ENCODE peak calls at places on chromosomes 12 and 14, in seven cellular contexts. One of them, this sample, is unnamed.

GRCh38 chr12:11513288-11513687 is 117.9 kb upstream of the PRB2 start:
- DNase-seq in psoas muscle: no peak
- DNase-seq in K562: peak; percentile 7
- DNase-seq in aorta: no peak
- DNase-seq in mesenchymal stem cell: no peak
- DNase-seq in left ventricle myocardium inferior: no peak
- DNase-seq in neural progenitor cell: no peak
- DNase-seq in this sample: no peak

GRCh38 chr12:96140110-96140509 is 54.1 kb upstream of the ELK3 start:
- DNase-seq in mesenchymal stem cell: peak; percentile 64
- DNase-seq in psoas muscle: no peak
- DNase-seq in left ventricle myocardium inferior: no peak
- DNase-seq in aorta: no peak
- DNase-seq in K562: no peak
- DNase-seq in neural progenitor cell: no peak
- DNase-seq in this sample: peak; percentile 46

GRCh38 chr14:59465570-59466150 is 480 bp upstream of the GPR135 start:
- DNase-seq in neural progenitor cell: no peak
- DNase-seq in left ventricle myocardium inferior: no peak
- DNase-seq in aorta: no peak
- DNase-seq in psoas muscle: no peak
- DNase-seq in K562: no peak
- DNase-seq in mesenchymal stem cell: no peak
- DNase-seq in this sample: no peak

GRCh38 chr12:107760207-107760816 is 625 bp downstream of the PRDM4 start:
- DNase-seq in neural progenitor cell: peak; percentile 50
- DNase-seq in psoas muscle: peak; percentile 31
- DNase-seq in aorta: peak; percentile 55
- DNase-seq in K562: peak; percentile 38
- DNase-seq in mesenchymal stem cell: peak; percentile 41
- DNase-seq in left ventricle myocardium inferior: no peak
- DNase-seq in this sample: peak; percentile 48

GRCh38 chr12:69415471-69416275 is 54.5 kb upstream of the FRS2 start:
- DNase-seq in aorta: peak; percentile 45
- DNase-seq in neural progenitor cell: peak; percentile 69
- DNase-seq in mesenchymal stem cell: peak; percentile 78
- DNase-seq in K562: peak; percentile 43
- DNase-seq in left ventricle myocardium inferior: peak; percentile 25
- DNase-seq in psoas muscle: peak; percentile 34
- DNase-seq in this sample: peak; percentile 81

GRCh38 chr14:95698287-95698686 is 12.1 kb downstream of the TCL1B start:
- DNase-seq in K562: no peak
- DNase-seq in mesenchymal stem cell: no peak
- DNase-seq in aorta: no peak
- DNase-seq in psoas muscle: no peak
- DNase-seq in neural progenitor cell: no peak
- DNase-seq in left ventricle myocardium inferior: no peak
- DNase-seq in this sample: no peak

GRCh38 chr12:82705774-82706173 is 19.1 kb downstream of the TMTC2 start:
- DNase-seq in aorta: no peak
- DNase-seq in psoas muscle: no peak
- DNase-seq in mesenchymal stem cell: no peak
- DNase-seq in K562: no peak
- DNase-seq in left ventricle myocardium inferior: no peak
- DNase-seq in neural progenitor cell: no peak
- DNase-seq in this sample: no peak

GRCh38 chr14:103503296-103503695 is 19.3 kb downstream of the CKB start:
- DNase-seq in mesenchymal stem cell: no peak
- DNase-seq in neural progenitor cell: no peak
- DNase-seq in left ventricle myocardium inferior: no peak
- DNase-seq in aorta: no peak
- DNase-seq in K562: no peak
- DNase-seq in psoas muscle: no peak
- DNase-seq in this sample: no peak

GRCh38 chr14:71321556-71322315 is 414.5 kb downstream of the PCNX1 start:
- DNase-seq in psoas muscle: no peak
- DNase-seq in mesenchymal stem cell: peak; percentile 54
- DNase-seq in neural progenitor cell: peak; percentile 69
- DNase-seq in left ventricle myocardium inferior: no peak
- DNase-seq in aorta: no peak
- DNase-seq in K562: no peak
- DNase-seq in this sample: peak; percentile 44

GRCh38 chr12:108313609-108314331 is 25.3 kb downstream of the CMKLR1 start:
- DNase-seq in aorta: peak; percentile 78
- DNase-seq in mesenchymal stem cell: no peak
- DNase-seq in psoas muscle: peak; percentile 35
- DNase-seq in K562: peak; percentile 56
- DNase-seq in left ventricle myocardium inferior: no peak
- DNase-seq in neural progenitor cell: no peak
- DNase-seq in this sample: no peak

DNA sequence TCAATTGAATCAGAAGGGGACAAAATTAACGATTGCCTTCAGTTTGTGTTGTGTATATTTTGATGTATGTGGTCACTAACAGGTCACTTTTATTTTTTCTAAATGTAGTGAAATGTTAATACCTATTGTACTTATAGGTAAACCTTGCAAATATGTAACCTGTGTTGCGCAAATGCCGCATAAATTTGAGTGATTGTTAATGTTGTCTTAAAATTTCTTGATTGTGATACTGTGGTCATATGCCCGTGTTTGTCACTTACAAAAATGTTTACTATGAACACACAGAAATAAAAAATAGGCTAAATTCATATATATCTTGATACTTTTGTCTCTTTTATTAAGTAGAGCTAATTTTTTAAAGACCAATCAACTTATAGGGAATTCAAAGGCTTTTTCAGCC is 2.8 kb downstream of the FOXG1 start:
- DNase-seq in left ventricle myocardium inferior: no peak
- DNase-seq in K562: no peak
- DNase-seq in neural progenitor cell: no peak
- DNase-seq in aorta: no peak
- DNase-seq in mesenchymal stem cell: no peak
- DNase-seq in psoas muscle: no peak
- DNase-seq in this sample: no peak
- H3K27me3 ChIP-seq in left ventricle myocardium inferior: peaks cover 96% of the 10 kb centered on the region
- H3K27me3 ChIP-seq in K562: no peaks in the 10 kb centered on the region
- H3K27me3 ChIP-seq in neural progenitor cell: peaks cover 100% of the 10 kb centered on the region
- H3K27me3 ChIP-seq in aorta: peaks cover 3% of the 10 kb centered on the region
- H3K27me3 ChIP-seq in mesenchymal stem cell: peaks cover 87% of the 10 kb centered on the region
- H3K27me3 ChIP-seq in psoas muscle: peaks cover 12% of the 10 kb centered on the region
- H3K27me3 ChIP-seq in this sample: peaks cover 100% of the 10 kb centered on the region

DNA sequence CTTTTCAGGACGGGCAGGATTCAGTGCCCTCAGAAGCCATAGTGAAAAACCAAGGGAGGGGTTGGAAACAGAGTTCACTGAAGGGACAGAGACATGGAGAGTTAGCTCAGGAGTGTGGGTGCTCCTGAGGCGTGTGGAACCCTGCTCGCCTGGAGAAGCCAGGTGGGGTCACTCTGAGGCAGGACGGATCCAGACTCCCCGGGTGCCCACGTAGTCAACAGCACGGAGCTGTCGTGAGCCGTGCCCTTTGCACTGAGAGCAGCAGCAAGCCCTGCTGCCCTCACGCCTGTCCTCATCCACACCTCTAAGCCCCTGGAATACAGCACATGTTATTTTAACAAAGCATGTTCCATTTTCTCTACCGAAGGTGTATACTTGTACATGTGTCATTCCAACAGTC is 114.7 kb downstream of the FBXL14 start:
- DNase-seq in left ventricle myocardium inferior: no peak
- DNase-seq in neural progenitor cell: no peak
- DNase-seq in K562: no peak
- DNase-seq in aorta: no peak
- DNase-seq in psoas muscle: no peak
- DNase-seq in mesenchymal stem cell: no peak
- DNase-seq in this sample: no peak
- H3K4me1 ChIP-seq in left ventricle myocardium inferior: peaks cover 16% of the 10 kb centered on the region
- H3K4me1 ChIP-seq in neural progenitor cell: peaks cover 24% of the 10 kb centered on the region
- H3K4me1 ChIP-seq in K562: no peaks in the 10 kb centered on the region
- H3K4me1 ChIP-seq in aorta: no peaks in the 10 kb centered on the region
- H3K4me1 ChIP-seq in psoas muscle: peaks cover 9% of the 10 kb centered on the region
- H3K4me1 ChIP-seq in mesenchymal stem cell: peaks cover 3% of the 10 kb centered on the region
- H3K4me1 ChIP-seq in this sample: peaks cover 23% of the 10 kb centered on the region

DNA sequence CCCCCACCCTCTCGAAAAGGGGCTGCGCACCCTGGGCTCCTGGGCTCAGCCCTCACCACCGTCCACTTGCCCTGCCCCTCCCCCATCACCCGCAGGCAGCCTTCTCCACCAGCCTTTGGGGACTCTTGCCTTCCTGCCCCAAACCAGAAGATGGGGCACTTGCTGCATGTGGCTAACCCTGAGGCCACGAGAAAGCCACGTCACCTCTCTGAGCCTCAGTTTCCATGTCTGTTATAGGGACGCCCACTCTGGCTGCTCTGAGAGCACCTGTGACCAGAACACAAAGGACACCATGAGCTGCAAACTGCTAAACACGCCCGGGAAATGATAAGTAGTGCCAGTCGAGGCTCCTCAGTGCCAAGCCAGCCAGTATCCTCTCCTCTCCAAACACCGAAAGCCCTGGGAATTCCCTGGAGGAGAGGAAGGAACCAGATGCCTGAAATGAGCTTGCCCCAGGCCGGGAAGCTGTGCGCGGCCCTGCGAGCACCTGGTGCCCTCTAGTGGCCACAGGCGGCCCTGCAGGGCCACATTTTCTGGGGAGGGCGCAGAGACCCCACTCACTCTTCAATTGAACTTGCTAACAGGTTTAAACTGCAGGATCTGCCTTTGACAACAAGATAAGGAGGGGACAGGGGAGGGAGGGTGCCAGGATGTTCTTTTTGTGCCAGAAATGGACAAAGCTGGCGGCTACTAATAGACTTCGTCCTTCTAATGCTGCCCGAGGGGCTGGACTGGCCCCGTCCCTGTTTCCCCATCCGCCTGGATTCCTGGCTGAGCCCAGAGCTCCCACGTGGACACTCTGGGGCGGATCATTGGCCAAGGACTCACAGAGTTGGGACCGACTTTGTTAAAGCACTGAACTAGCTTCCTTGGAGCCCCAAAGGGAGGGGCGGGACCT is 10.2 kb upstream of the SERPINA9 start:
- DNase-seq in aorta: peak; percentile 53
- DNase-seq in left ventricle myocardium inferior: peak; percentile 27
- DNase-seq in neural progenitor cell: peak; percentile 88
- DNase-seq in mesenchymal stem cell: no peak
- DNase-seq in K562: peak; percentile 55
- DNase-seq in psoas muscle: peak; percentile 47
- DNase-seq in this sample: peak; percentile 67
- H3K4me3 ChIP-seq in aorta: no peak overlapping the region
- H3K4me3 ChIP-seq in left ventricle myocardium inferior: no peak overlapping the region
- H3K4me3 ChIP-seq in neural progenitor cell: peak overlapping the region; percentile 48
- H3K4me3 ChIP-seq in mesenchymal stem cell: no peak overlapping the region
- H3K4me3 ChIP-seq in K562: no peak overlapping the region
- H3K4me3 ChIP-seq in psoas muscle: no peak overlapping the region
- H3K4me3 ChIP-seq in this sample: peak overlapping the region; percentile 10

DNA sequence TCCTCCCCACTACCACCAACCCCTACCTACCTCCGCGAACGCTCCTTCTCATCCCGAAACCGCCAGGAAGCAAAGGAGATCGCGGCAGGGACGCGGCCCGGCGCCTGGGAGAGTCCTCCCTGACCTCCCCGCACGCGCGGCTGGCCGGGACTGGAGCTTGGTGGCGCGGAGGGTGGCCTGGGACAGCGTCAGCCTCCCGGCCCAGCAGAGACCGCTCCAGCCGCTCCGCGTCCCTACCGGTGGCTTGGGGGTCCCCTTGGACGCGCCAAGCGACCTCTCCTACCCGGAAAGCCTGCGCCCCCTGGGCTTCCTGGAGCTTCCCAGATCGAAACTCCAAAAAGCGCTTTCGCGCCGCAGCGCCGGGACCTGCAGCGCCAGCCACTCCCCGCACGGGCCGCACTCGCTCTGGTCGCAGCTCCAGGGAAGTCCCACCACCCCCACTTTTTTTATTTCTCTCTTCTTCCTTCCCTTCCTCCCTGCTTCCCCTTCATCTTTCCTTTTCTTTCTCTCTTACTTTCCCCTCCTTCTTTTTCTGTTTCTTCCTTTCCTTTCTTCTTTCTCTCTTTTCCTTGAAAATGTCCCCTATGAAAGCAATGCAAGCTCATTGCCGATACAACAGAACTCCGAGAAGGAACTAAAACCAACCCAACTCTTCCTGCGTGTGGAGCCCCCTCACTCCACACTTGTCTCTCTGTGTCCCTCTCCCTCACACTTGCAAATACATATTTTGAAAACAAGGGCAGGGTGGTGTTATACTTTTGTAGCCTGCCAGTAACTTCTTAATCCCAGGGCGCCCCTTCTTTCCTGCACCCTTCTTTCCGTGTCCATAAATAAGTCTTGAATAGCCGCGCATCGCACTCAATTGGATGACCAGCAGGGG is 3.8 kb downstream of the DIO3 start:
- DNase-seq in mesenchymal stem cell: no peak
- DNase-seq in psoas muscle: peak; percentile 9
- DNase-seq in left ventricle myocardium inferior: no peak
- DNase-seq in neural progenitor cell: peak; percentile 74
- DNase-seq in aorta: peak; percentile 4
- DNase-seq in K562: no peak
- DNase-seq in this sample: peak; percentile 24
- H3K27me3 ChIP-seq in mesenchymal stem cell: peaks cover 88% of the 10 kb centered on the region
- H3K27me3 ChIP-seq in psoas muscle: no peaks in the 10 kb centered on the region
- H3K27me3 ChIP-seq in left ventricle myocardium inferior: peaks cover 93% of the 10 kb centered on the region
- H3K27me3 ChIP-seq in neural progenitor cell: peaks cover 96% of the 10 kb centered on the region
- H3K27me3 ChIP-seq in aorta: no peaks in the 10 kb centered on the region
- H3K27me3 ChIP-seq in K562: peaks cover 7% of the 10 kb centered on the region
- H3K27me3 ChIP-seq in this sample: peaks cover 99% of the 10 kb centered on the region

DNA sequence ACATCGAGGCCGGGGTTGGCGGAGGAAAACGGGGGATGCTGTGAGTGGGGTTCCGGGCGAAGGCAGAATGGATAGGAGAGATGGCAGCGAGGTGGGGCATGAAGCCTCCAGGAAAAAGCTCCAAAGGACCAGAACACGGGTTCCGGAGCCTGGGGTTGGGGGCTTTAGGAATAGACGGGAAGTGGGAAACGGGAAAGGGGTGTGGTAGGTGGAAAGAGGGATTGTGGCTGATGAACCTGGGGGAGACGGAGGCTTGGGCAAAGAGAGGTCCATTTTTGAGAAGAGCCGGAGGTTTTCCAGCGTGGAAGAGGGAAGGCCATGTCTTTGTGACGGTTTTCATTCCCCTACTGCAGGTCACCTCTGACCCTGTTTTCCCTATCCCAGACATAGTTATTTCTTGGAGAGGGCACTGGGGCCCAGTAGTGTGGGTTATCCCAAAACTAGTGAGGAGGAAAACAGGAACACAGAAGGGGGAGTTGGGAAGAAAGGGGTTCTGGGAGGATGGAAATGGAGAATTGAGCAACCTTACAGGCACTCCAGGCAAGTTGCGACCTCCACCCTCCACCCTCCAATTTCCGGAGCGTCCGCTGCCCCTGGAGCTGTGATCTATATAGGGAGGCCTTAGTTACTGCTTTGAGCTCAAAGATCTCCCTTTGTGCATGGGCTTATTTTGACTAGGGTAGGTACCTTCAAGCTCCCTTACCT is 1.1 kb downstream of the ATN1 start:
- DNase-seq in left ventricle myocardium inferior: no peak
- DNase-seq in aorta: peak; percentile 35
- DNase-seq in psoas muscle: no peak
- DNase-seq in mesenchymal stem cell: no peak
- DNase-seq in neural progenitor cell: no peak
- DNase-seq in K562: no peak
- DNase-seq in this sample: no peak
- H3K4me1 ChIP-seq in left ventricle myocardium inferior: peaks cover 93% of the 10 kb centered on the region
- H3K4me1 ChIP-seq in aorta: no peaks in the 10 kb centered on the region
- H3K4me1 ChIP-seq in psoas muscle: peaks cover 50% of the 10 kb centered on the region
- H3K4me1 ChIP-seq in mesenchymal stem cell: peaks cover 39% of the 10 kb centered on the region
- H3K4me1 ChIP-seq in neural progenitor cell: peaks cover 40% of the 10 kb centered on the region
- H3K4me1 ChIP-seq in K562: peaks cover 46% of the 10 kb centered on the region
- H3K4me1 ChIP-seq in this sample: peaks cover 41% of the 10 kb centered on the region

GRCh38 chr12:49730568-49731101 is 10.7 kb upstream of the TMBIM6 start:
- DNase-seq in psoas muscle: no peak
- DNase-seq in aorta: no peak
- DNase-seq in mesenchymal stem cell: no peak
- DNase-seq in left ventricle myocardium inferior: no peak
- DNase-seq in K562: peak; percentile 22
- DNase-seq in neural progenitor cell: no peak
- DNase-seq in this sample: no peak
- H3K4me3 ChIP-seq in psoas muscle: no peak overlapping the region
- H3K4me3 ChIP-seq in aorta: no peak overlapping the region
- H3K4me3 ChIP-seq in mesenchymal stem cell: no peak overlapping the region
- H3K4me3 ChIP-seq in left ventricle myocardium inferior: no peak overlapping the region
- H3K4me3 ChIP-seq in K562: no peak overlapping the region
- H3K4me3 ChIP-seq in neural progenitor cell: no peak overlapping the region
- H3K4me3 ChIP-seq in this sample: no peak overlapping the region

This sample was measured in cardiac muscle cell.